ENCODE peak calls at places on chromosomes 1 and 21, in five cellular contexts. K is omental fat pad, C is foreskin fibroblast, O is prostate gland, W is mucosa of gallbladder. P is an unnamed sample.

GRCh38 chr1:30366199-30366598 is 357.2 kb downstream of the MATN1 start:
- DNase-seq in K (no peak), C (no peak), O (no peak), W (no peak), P (no peak)

GRCh38 chr1:13585599-13585965 is 1.9 kb downstream of the PDPN start:
- DNase-seq in K (no peak), C (no peak), O (no peak), W (no peak), P (peak; percentile 38)

GRCh38 chr1:155016231-155016831 is 13.7 kb downstream of the ZBTB7B start:
- DNase-seq in K (no peak), C (no peak), O (no peak), W (no peak), P (no peak)

GRCh38 chr1:88983791-88984552 is 8.5 kb downstream of the KYAT3 start:
- DNase-seq in K (no peak), C (peak; percentile 69), O (no peak), W (no peak), P (no peak)

GRCh38 chr1:20250346-20250989 is 40.2 kb upstream of the VWA5B1 start:
- DNase-seq in K (no peak), C (no peak), O (no peak), W (peak; percentile 89), P (no peak)

GRCh38 chr1:17032741-17033140 is 21.0 kb upstream of the ATP13A2 start:
- DNase-seq in K (no peak), C (peak; percentile 57), O (no peak), W (no peak), P (no peak)

GRCh38 chr1:24022611-24023359 is 42.7 kb upstream of the SRSF10 start:
- DNase-seq in K (no peak), C (peak; percentile 89), O (no peak), W (no peak), P (no peak)

GRCh38 chr1:23010734-23011449 is 4.8 kb downstream of the TEX46 start:
- DNase-seq in K (no peak), C (peak; percentile 73), O (no peak), W (no peak), P (no peak)

GRCh38 chr1:24383381-24383940 is 30.1 kb downstream of the STPG1 start:
- DNase-seq in K (no peak), C (peak; percentile 47), O (no peak), W (peak; percentile 0), P (no peak)

GRCh38 chr21:42521384-42521783 is 7.7 kb downstream of the SLC37A1 start:
- DNase-seq in K (no peak), C (no peak), O (no peak), W (no peak), P (no peak)

GRCh38 chr1:43298055-43298454 is 2.7 kb upstream of the TIE1 start:
- DNase-seq in K (no peak), C (no peak), O (no peak), W (no peak), P (no peak)

GRCh38 chr1:232283864-232284263 is 346.1 kb downstream of the SIPA1L2 start:
- DNase-seq in K (no peak), C (no peak), O (no peak), W (no peak), P (no peak)

GRCh38 chr1:184530226-184530625 is 143.4 kb downstream of the C1orf21 start:
- DNase-seq in K (no peak), C (no peak), O (no peak), W (no peak), P (no peak)